ENCODE peak calls at places on chromosomes 1 and 21, in seven cellular contexts. V, F, L, T, Q, O and W are unnamed samples.

GRCh38 chr1:51372561-51372960 is 42.2 kb upstream of the TTC39A start:
- DNase-seq in V (no peak), F (no peak), L (no peak), T (no peak), Q (no peak), O (no peak), W (no peak)

GRCh38 chr1:220318673-220319072 is 46.4 kb upstream of the RAB3GAP2 start:
- DNase-seq in V (no peak), F (no peak), L (no peak), T (no peak), Q (no peak), O (no peak), W (no peak)

GRCh38 chr1:95366498-95366897 is 132.5 kb downstream of the RWDD3 start:
- DNase-seq in V (no peak), F (no peak), L (no peak), T (no peak), Q (no peak), O (no peak), W (no peak)

GRCh38 chr1:84143796-84144565 is at the start of gene PRKACB:
- DNase-seq in V (peak; percentile 62), F (peak; percentile 19), L (no peak), T (peak; percentile 57), Q (no peak), O (no peak), W (peak; percentile 9)

GRCh38 chr1:65362545-65362944 is 53.2 kb downstream of the DNAJC6 start:
- DNase-seq in V (no peak), F (no peak), L (no peak), T (no peak), Q (no peak), O (no peak), W (peak; percentile 76)

GRCh38 chr21:45382698-45383000 is 22.3 kb upstream of the COL18A1 start:
- DNase-seq in V (no peak), F (no peak), L (peak; percentile 9), T (no peak), Q (no peak), O (no peak), W (no peak)

GRCh38 chr1:21439721-21440629 is at the start of gene NBPF3:
- DNase-seq in V (peak; percentile 69), F (peak; percentile 86), L (peak; percentile 90), T (peak; percentile 75), Q (peak; percentile 28), O (peak; percentile 95), W (peak; percentile 92)

GRCh38 chr1:198018529-198018928 is 101.4 kb downstream of the LHX9 start:
- DNase-seq in V (peak; percentile 93), F (no peak), L (no peak), T (peak; percentile 39), Q (peak; percentile 96), O (no peak), W (peak; percentile 98)

GRCh38 chr21:45559216-45560105 is 17.2 kb upstream of the SLC19A1 start:
- DNase-seq in V (no peak), F (no peak), L (no peak), T (no peak), Q (no peak), O (no peak), W (no peak)

GRCh38 chr1:53413175-53414001 is 45.8 kb upstream of the DMRTB1 start:
- DNase-seq in V (peak; percentile 89), F (peak; percentile 54), L (no peak), T (peak; percentile 55), Q (peak; percentile 74), O (no peak), W (peak; percentile 85)

GRCh38 chr1:166920561-166921475 is 44.8 kb upstream of the TADA1 start:
- DNase-seq in V (no peak), F (peak; percentile 43), L (no peak), T (peak; percentile 3), Q (no peak), O (peak; percentile 72), W (no peak)

GRCh38 chr1:93635614-93636543 is 45.8 kb downstream of the BCAR3 start:
- DNase-seq in V (no peak), F (no peak), L (no peak), T (no peak), Q (no peak), O (no peak), W (no peak)

GRCh38 chr1:116066868-116067563 is 44.2 kb upstream of the MAB21L3 start:
- DNase-seq in V (peak; percentile 51), F (no peak), L (no peak), T (peak; percentile 64), Q (peak; percentile 21), O (no peak), W (peak; percentile 25)

GRCh38 chr1:240705584-240705983 is 93.6 kb upstream of the GREM2 start:
- DNase-seq in V (peak; percentile 76), F (no peak), L (no peak), T (peak; percentile 18), Q (peak; percentile 28), O (no peak), W (peak; percentile 59)

GRCh38 chr21:34351786-34352241 is 12.0 kb upstream of the KCNE2 start:
- DNase-seq in V (peak; percentile 26), F (peak; percentile 68), L (peak; percentile 34), T (peak; percentile 42), Q (no peak), O (peak; percentile 37), W (peak; percentile 26)

DNA sequence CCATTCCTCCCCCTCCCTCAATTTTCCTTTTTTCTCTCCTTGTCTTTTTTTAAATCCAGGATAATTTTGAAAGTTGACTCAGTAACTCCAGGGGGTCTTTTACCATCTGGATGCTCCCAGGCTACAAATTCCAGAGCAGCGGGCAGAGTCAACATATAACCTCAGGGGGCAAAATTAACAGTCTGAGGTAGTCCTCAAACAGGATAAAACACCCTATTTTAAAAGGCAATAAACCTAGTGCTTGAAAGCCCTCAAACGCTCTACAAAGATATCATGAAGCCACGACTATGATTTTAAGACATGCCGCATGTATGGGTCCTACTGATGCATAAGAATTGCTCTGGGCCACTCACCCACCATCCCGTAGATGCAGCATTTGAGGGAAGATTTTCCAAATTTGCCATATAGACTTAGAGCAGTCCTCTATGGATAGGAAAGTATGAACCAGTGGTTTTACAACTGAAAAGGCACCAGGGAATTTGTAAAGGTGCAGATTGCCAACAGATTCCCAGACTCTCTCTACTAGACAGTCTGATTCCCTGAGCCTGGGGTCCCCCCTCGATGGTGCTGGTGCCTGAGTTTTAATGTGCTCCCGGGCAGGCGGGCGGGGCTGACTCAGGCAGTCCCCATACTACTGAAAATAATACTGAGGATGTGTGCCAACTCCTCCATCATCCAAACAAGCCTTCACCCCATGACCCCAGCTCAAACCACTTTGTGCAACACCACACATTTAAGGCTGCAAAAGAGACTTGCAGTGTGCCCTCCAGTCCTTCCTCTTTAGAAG is 37.2 kb downstream of the PTPN14 start:
- DNase-seq in V (peak; percentile 80), F (no peak), L (no peak), T (peak; percentile 47), Q (no peak), O (peak; percentile 20), W (peak; percentile 71)
- TF ChIP-seq CTCF in V (no peak), F (no peak), L (no peak), T (no peak), Q (no peak), O (no peak), W (no peak)

DNA sequence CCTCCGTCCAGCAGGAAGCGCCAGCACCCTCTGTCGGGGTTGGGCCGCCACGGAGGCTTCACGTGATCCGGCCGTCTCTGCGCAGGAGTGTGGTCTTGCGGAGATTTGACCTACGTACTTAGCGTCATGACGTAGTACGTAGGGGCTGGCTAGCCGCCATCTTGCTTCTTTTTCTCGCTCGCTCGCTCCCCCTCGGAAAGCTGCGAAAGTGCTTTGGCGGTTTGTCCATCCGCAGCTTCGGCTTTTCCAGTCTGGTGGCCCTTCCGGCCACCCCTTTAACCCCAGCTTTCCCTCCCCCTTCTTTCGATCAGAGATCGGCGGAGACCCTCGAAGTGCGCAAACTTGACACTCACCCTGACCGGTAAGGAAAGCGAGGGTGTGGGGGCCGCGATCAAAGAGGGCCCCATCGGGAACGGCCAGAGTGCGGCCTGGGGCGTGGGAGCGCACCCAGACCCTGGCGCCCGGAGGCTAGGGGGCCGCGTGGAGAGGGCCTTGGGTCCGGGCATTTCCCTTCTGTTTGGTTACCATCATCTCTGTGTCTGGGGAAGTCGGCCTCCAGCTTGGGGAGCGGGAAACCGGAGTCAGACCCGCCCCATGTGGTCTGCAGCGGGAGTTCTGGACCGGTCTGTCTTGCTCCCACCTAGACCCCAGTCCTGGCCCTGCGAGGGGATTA is at the start of gene PRRC2C:
- DNase-seq in V (peak; percentile 98), F (peak; percentile 90), L (peak; percentile 97), T (peak; percentile 99), Q (peak; percentile 93), O (peak; percentile 89), W (peak; percentile 100)
- TF ChIP-seq CTCF in V (peak; percentile 95), F (peak; percentile 84), L (peak; percentile 64), T (peak; percentile 80), Q (peak; percentile 74), O (no peak), W (peak; percentile 71)

GRCh38 chr1:40039757-40040510 is 595 bp upstream of the CAP1 start:
- DNase-seq in V (peak; percentile 79), F (peak; percentile 91), L (peak; percentile 71), T (peak; percentile 85), Q (no peak), O (peak; percentile 64), W (peak; percentile 91)

GRCh38 chr1:40040511-40041465 is at the start of gene CAP1:
- DNase-seq in V (peak; percentile 98), F (peak; percentile 100), L (peak; percentile 100), T (peak; percentile 98), Q (peak; percentile 85), O (peak; percentile 100), W (peak; percentile 99)

GRCh38 chr1:40041466-40041838 is 923 bp downstream of the CAP1 start:
- DNase-seq in V (no peak), F (no peak), L (no peak), T (no peak), Q (no peak), O (no peak), W (no peak)

GRCh38 chr1:40038693-40039092 is 1.8 kb upstream of the CAP1 start:
- DNase-seq in V (no peak), F (no peak), L (no peak), T (no peak), Q (no peak), O (no peak), W (no peak)

DNA sequence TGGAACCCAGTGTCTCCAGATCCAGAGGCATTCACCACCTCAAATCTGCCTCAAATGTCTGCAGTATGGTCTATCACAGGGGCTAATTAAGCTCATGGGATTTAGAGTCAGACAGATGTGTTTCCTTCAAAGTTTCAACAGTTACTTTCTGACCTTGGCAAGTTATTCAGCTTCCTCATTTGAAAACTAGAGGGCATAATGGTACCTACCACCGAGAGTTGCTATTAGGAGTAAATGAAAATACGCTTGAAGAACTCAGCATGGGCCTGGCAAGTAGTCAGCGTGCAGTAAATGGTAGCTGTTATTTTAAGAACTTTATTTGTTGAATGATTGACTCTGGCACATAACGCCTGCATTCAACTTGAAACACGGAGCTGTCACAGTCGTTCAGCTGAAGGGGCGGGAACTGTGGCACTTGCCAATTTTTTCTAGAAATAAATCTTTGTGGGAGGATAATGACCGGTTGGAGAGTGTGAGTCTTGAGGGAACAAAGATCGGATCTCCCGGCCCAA is 1.2 kb upstream of the CAP1 start:
- DNase-seq in V (peak; percentile 37), F (no peak), L (no peak), T (peak; percentile 65), Q (no peak), O (no peak), W (no peak)
- TF ChIP-seq CTCF in V (no peak), F (peak; percentile 25), L (no peak), T (no peak), Q (no peak), O (no peak), W (no peak)

DNA sequence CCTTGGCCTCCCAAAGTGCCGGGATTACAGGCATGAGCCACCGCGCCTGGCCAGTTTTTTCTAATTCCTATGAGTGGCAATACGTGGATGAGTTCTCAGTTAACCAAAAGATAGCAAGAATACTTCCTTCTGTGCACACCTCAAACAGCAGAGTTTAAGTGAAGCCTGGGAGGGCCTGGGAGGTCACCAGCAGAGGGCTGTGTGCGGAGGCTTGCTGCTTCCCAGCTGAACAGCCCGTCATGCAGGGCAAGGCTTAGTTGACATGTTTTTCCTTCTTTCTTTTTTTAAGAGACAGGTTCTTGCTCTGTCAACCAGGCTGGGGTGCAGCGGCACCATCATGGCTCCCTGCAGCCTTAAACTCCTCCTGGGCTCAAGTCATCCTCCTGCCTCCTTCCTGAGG is 17.8 kb downstream of the GNG4 start:
- DNase-seq in V (no peak), F (no peak), L (no peak), T (no peak), Q (no peak), O (no peak), W (no peak)
- TF ChIP-seq CTCF in V (no peak), F (no peak), L (no peak), T (no peak), Q (no peak), O (no peak), W (no peak)